ENCODE peak calls at places on chromosomes 16 and 17, in four cellular contexts. One of them, this sample, is unnamed.

GRCh38 chr16:5479925-5480324 is 382.3 kb upstream of the EEF2KMT start:
- DNase-seq in GM12878: no peak
- DNase-seq in K562: no peak
- DNase-seq in HepG2: no peak
- DNase-seq in this sample: no peak

GRCh38 chr16:86027366-86028126 is 128.6 kb downstream of the IRF8 start:
- DNase-seq in GM12878: no peak
- DNase-seq in K562: no peak
- DNase-seq in HepG2: no peak
- DNase-seq in this sample: no peak

GRCh38 chr16:56793504-56793903 is 63.6 kb downstream of the NUP93 start:
- DNase-seq in GM12878: no peak
- DNase-seq in K562: no peak
- DNase-seq in HepG2: peak
- DNase-seq in this sample: peak

GRCh38 chr16:9258423-9259051 is 167.1 kb downstream of the HAPSTR1 start:
- DNase-seq in GM12878: no peak
- DNase-seq in K562: peak
- DNase-seq in HepG2: peak
- DNase-seq in this sample: peak

GRCh38 chr17:79986441-79987186 is 49.1 kb downstream of the TBC1D16 start:
- DNase-seq in GM12878: no peak
- DNase-seq in HepG2: peak
- DNase-seq in K562: no peak
- DNase-seq in this sample: no peak

GRCh38 chr17:65941500-65941899 is 250.4 kb downstream of the CEP112 start:
- DNase-seq in K562: no peak
- DNase-seq in GM12878: no peak
- DNase-seq in HepG2: no peak
- DNase-seq in this sample: no peak

GRCh38 chr16:72291531-72291981 is 119.6 kb upstream of the PMFBP1 start:
- DNase-seq in K562: no peak
- DNase-seq in GM12878: no peak
- DNase-seq in HepG2: peak
- DNase-seq in this sample: peak

GRCh38 chr17:45312477-45313418 is 4.1 kb downstream of the MAP3K14 start:
- DNase-seq in GM12878: no peak
- DNase-seq in K562: no peak
- DNase-seq in HepG2: no peak
- DNase-seq in this sample: no peak

GRCh38 chr17:80986816-80987480 is 4.7 kb upstream of the CHMP6 start:
- DNase-seq in K562: no peak
- DNase-seq in GM12878: no peak
- DNase-seq in HepG2: no peak
- DNase-seq in this sample: no peak

GRCh38 chr16:74679983-74680382 is 13.3 kb upstream of the RFWD3 start:
- DNase-seq in GM12878: no peak
- DNase-seq in HepG2: peak
- DNase-seq in K562: no peak
- DNase-seq in this sample: no peak

GRCh38 chr16:13062219-13062618 is 160.8 kb downstream of the SHISA9 start:
- DNase-seq in K562: no peak
- DNase-seq in HepG2: no peak
- DNase-seq in GM12878: no peak
- DNase-seq in this sample: no peak

GRCh38 chr17:11514565-11514964 is 83.7 kb upstream of the DNAH9 start:
- DNase-seq in K562: no peak
- DNase-seq in GM12878: no peak
- DNase-seq in HepG2: no peak
- DNase-seq in this sample: no peak

GRCh38 chr16:10744370-10745030 is 858 bp downstream of the NUBP1 start:
- DNase-seq in HepG2: no peak
- DNase-seq in K562: no peak
- DNase-seq in GM12878: no peak
- DNase-seq in this sample: no peak

GRCh38 chr16:83793179-83793578 is 14.6 kb upstream of the HSBP1 start:
- DNase-seq in K562: no peak
- DNase-seq in GM12878: no peak
- DNase-seq in HepG2: no peak
- DNase-seq in this sample: no peak

GRCh38 chr17:50947844-50948514 is 81.8 kb upstream of the TOB1 start:
- DNase-seq in K562: peak
- DNase-seq in HepG2: no peak
- DNase-seq in GM12878: no peak
- DNase-seq in this sample: peak

GRCh38 chr17:29145289-29146058 is 34.7 kb downstream of the MYO18A start:
- DNase-seq in HepG2: peak
- DNase-seq in K562: peak
- DNase-seq in GM12878: no peak
- DNase-seq in this sample: peak

GRCh38 chr17:28796062-28796461 is 46.5 kb downstream of the FAM222B start:
- DNase-seq in HepG2: no peak
- DNase-seq in GM12878: no peak
- DNase-seq in K562: no peak
- DNase-seq in this sample: no peak

GRCh38 chr16:68444058-68444657 is 4.2 kb downstream of the SMPD3 start:
- DNase-seq in HepG2: peak
- DNase-seq in K562: peak
- DNase-seq in GM12878: no peak
- DNase-seq in this sample: peak

GRCh38 chr16:79658301-79659001 is 57.9 kb upstream of the MAF start:
- DNase-seq in GM12878: no peak
- DNase-seq in HepG2: peak
- DNase-seq in K562: no peak
- DNase-seq in this sample: no peak

GRCh38 chr17:76000016-76000754 is 470 bp upstream of the CDK3 start:
- DNase-seq in GM12878: no peak
- DNase-seq in K562: peak
- DNase-seq in HepG2: peak
- DNase-seq in this sample: peak

GRCh38 chr17:57257213-57257873 is 1.0 kb downstream of the MSI2 start:
- DNase-seq in K562: no peak
- DNase-seq in GM12878: no peak
- DNase-seq in HepG2: no peak
- DNase-seq in this sample: peak

GRCh38 chr16:86063696-86064405 is 164.9 kb downstream of the IRF8 start:
- DNase-seq in K562: no peak
- DNase-seq in GM12878: no peak
- DNase-seq in HepG2: no peak
- DNase-seq in this sample: no peak

GRCh38 chr17:43406676-43407645 is 8.2 kb downstream of the ARL4D start:
- DNase-seq in GM12878: no peak
- DNase-seq in K562: no peak
- DNase-seq in HepG2: no peak
- DNase-seq in this sample: no peak

GRCh38 chr17:2955931-2956582 is 107.3 kb downstream of the OR1D5 start:
- DNase-seq in GM12878: no peak
- DNase-seq in K562: no peak
- DNase-seq in HepG2: no peak
- DNase-seq in this sample: no peak

GRCh38 chr17:55770220-55770870 is 19.5 kb downstream of the PCTP start:
- DNase-seq in GM12878: no peak
- DNase-seq in K562: peak
- DNase-seq in HepG2: peak
- DNase-seq in this sample: peak

GRCh38 chr17:46197526-46197925 is 4.3 kb upstream of the KANSL1 start:
- DNase-seq in K562: no peak
- DNase-seq in HepG2: no peak
- DNase-seq in GM12878: no peak
- DNase-seq in this sample: no peak

GRCh38 chr16:55225972-55226542 is 97.9 kb upstream of the IRX6 start:
- DNase-seq in GM12878: no peak
- DNase-seq in K562: no peak
- DNase-seq in HepG2: no peak
- DNase-seq in this sample: no peak

GRCh38 chr17:55740515-55741352 is 10.1 kb upstream of the PCTP start:
- DNase-seq in GM12878: no peak
- DNase-seq in HepG2: no peak
- DNase-seq in K562: peak
- DNase-seq in this sample: no peak

GRCh38 chr16:85514601-85515318 is 98.4 kb upstream of the GSE1 start:
- DNase-seq in HepG2: peak
- DNase-seq in K562: no peak
- DNase-seq in GM12878: no peak
- DNase-seq in this sample: no peak

GRCh38 chr16:85387171-85387507 is 226.0 kb upstream of the GSE1 start:
- DNase-seq in K562: no peak
- DNase-seq in HepG2: no peak
- DNase-seq in GM12878: no peak
- DNase-seq in this sample: no peak

GRCh38 chr16:77599793-77600415 is 122.4 kb upstream of the NUDT7 start:
- DNase-seq in HepG2: peak
- DNase-seq in GM12878: no peak
- DNase-seq in K562: peak
- DNase-seq in this sample: peak

GRCh38 chr17:2954898-2955445 is 108.4 kb downstream of the OR1D5 start:
- DNase-seq in HepG2: peak
- DNase-seq in GM12878: no peak
- DNase-seq in K562: no peak
- DNase-seq in this sample: peak

GRCh38 chr17:1325766-1326165 is 46.3 kb downstream of the TRARG1 start:
- DNase-seq in HepG2: no peak
- DNase-seq in GM12878: no peak
- DNase-seq in K562: no peak
- DNase-seq in this sample: no peak

GRCh38 chr16:12819126-12820117 is 15.7 kb upstream of the CPPED1 start:
- DNase-seq in GM12878: peak
- DNase-seq in HepG2: peak
- DNase-seq in K562: peak
- DNase-seq in this sample: peak

GRCh38 chr16:582614-583331 is 7.1 kb upstream of the RAB40C start:
- DNase-seq in GM12878: no peak
- DNase-seq in K562: no peak
- DNase-seq in HepG2: no peak
- DNase-seq in this sample: no peak

GRCh38 chr17:15931394-15931793 is 13.5 kb upstream of the ADORA2B start:
- DNase-seq in K562: no peak
- DNase-seq in GM12878: no peak
- DNase-seq in HepG2: no peak
- DNase-seq in this sample: no peak

GRCh38 chr17:39598635-39599005 is 9.1 kb downstream of the NEUROD2 start:
- DNase-seq in HepG2: no peak
- DNase-seq in K562: no peak
- DNase-seq in GM12878: no peak
- DNase-seq in this sample: no peak
- TF ChIP-seq EZH2 in HepG2: no peak
- TF ChIP-seq EZH2 in K562: no peak
- TF ChIP-seq EZH2 in GM12878: no peak
- TF ChIP-seq EZH2 in this sample: peak

GRCh38 chr17:58936295-58936694 is 170.4 kb downstream of the TRIM37 start:
- DNase-seq in K562: no peak
- DNase-seq in GM12878: no peak
- DNase-seq in HepG2: no peak
- DNase-seq in this sample: no peak
- TF ChIP-seq MYC in K562: no peak
- TF ChIP-seq MYC in GM12878: no peak
- TF ChIP-seq MYC in HepG2: no peak
- TF ChIP-seq MYC in this sample: no peak

GRCh38 chr17:36661047-36661666 is 59.8 kb downstream of the MRM1 start:
- DNase-seq in HepG2: no peak
- DNase-seq in GM12878: no peak
- DNase-seq in K562: peak
- DNase-seq in this sample: no peak

GRCh38 chr17:36653374-36653773 is 52.0 kb downstream of the MRM1 start:
- DNase-seq in K562: no peak
- DNase-seq in HepG2: no peak
- DNase-seq in GM12878: no peak
- DNase-seq in this sample: no peak

GRCh38 chr17:36661688-36662087 is 60.3 kb downstream of the MRM1 start:
- DNase-seq in K562: no peak
- DNase-seq in GM12878: no peak
- DNase-seq in HepG2: no peak
- DNase-seq in this sample: no peak

GRCh38 chr17:36657390-36657762 is 56.0 kb downstream of the MRM1 start:
- DNase-seq in GM12878: no peak
- DNase-seq in K562: no peak
- DNase-seq in HepG2: no peak
- DNase-seq in this sample: no peak

DNA sequence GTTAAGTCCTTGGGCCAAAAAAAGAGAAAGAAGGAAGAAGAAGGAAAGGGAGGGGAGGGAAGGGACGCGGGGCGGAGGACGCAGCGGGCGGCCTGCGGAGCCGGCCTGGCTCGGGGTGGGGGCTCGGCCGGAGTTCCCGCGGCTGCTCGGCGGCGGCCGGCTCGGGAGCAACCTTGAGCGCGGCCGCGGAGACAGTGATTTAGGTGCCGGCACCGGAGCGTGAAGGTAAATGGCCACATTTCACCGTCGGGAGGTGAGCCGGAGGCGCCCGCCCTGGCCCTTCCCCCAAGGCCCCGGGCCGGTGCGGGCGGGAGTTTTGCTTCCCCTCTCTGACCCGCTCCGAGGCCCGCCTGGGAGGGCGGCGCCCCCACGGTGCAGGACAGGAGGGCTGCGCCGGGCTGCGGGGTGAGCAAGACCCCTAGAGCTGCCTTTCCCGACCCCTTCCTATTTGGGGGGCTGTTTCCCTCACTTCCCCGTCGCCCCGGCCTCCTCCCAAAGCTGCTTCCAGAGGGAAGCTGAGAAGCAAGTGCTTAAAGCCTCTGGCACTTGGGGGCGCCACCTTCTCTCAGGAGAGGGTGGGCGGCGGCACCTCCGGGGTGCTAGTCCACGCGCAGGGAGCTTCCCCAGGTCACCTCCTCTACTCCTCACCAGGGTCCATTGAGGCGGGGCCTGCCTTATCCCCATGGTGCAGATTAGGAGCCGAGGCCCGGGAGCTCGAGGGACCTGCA is 56.5 kb downstream of the MRM1 start:
- DNase-seq in K562: peak
- DNase-seq in HepG2: no peak
- DNase-seq in GM12878: no peak
- DNase-seq in this sample: no peak
- TF ChIP-seq EZH2 in K562: no peak
- TF ChIP-seq EZH2 in HepG2: no peak
- TF ChIP-seq EZH2 in GM12878: no peak
- TF ChIP-seq EZH2 in this sample: peak

GRCh38 chr16:58332997-58333700 is 38.3 kb upstream of the PRSS54 start:
- DNase-seq in HepG2: no peak
- DNase-seq in K562: peak
- DNase-seq in GM12878: no peak
- DNase-seq in this sample: no peak

GRCh38 chr16:58325941-58326340 is 31.1 kb upstream of the PRSS54 start:
- DNase-seq in K562: no peak
- DNase-seq in GM12878: no peak
- DNase-seq in HepG2: no peak
- DNase-seq in this sample: no peak

GRCh38 chr16:58329147-58329546 is 34.3 kb upstream of the PRSS54 start:
- DNase-seq in GM12878: no peak
- DNase-seq in K562: no peak
- DNase-seq in HepG2: no peak
- DNase-seq in this sample: no peak

GRCh38 chr16:58333937-58334336 is 39.1 kb upstream of the PRSS54 start:
- DNase-seq in HepG2: peak
- DNase-seq in GM12878: no peak
- DNase-seq in K562: no peak
- DNase-seq in this sample: no peak

GRCh38 chr16:58331024-58331707 is 36.3 kb upstream of the PRSS54 start:
- DNase-seq in GM12878: no peak
- DNase-seq in K562: peak
- DNase-seq in HepG2: no peak
- DNase-seq in this sample: no peak
- TF ChIP-seq MYC in GM12878: no peak
- TF ChIP-seq MYC in K562: no peak
- TF ChIP-seq MYC in HepG2: no peak
- TF ChIP-seq MYC in this sample: no peak

GRCh38 chr17:48997827-48998556 is 807 bp downstream of the IGF2BP1 start:
- DNase-seq in HepG2: no peak
- DNase-seq in GM12878: no peak
- DNase-seq in K562: peak
- DNase-seq in this sample: peak
- TF ChIP-seq EZH2 in HepG2: no peak
- TF ChIP-seq EZH2 in GM12878: no peak
- TF ChIP-seq EZH2 in K562: no peak
- TF ChIP-seq EZH2 in this sample: no peak